ENCODE peak calls at places on chromosomes 11 and 22, in six cellular contexts. M is WTC11, N is adrenal gland, K is brain microvascular endothelial cell, T is fibroblast of the aortic adventitia, F is Calu3. O is an unnamed sample.

GRCh38 chr22:48369789-48370507 is 1457.7 kb downstream of the BRD1 start:
- DNase-seq in N (no peak), M (peak), K (no peak), T (no peak), F (no peak), O (no peak)

GRCh38 chr11:65978391-65979238 is 17.1 kb downstream of the SART1 start:
- DNase-seq in K (no peak), N (no peak), F (no peak), T (no peak), M (no peak), O (no peak)

GRCh38 chr11:86099727-86100320 is 30.9 kb upstream of the PICALM start:
- DNase-seq in N (no peak), T (peak), M (no peak), F (no peak), K (no peak), O (no peak)

GRCh38 chr11:32838505-32839274 is 9.0 kb downstream of the PRRG4 start:
- DNase-seq in M (no peak), T (peak), K (no peak), N (no peak), F (no peak), O (no peak)

GRCh38 chr11:70247710-70248072 is 22.8 kb upstream of the PPFIA1 start:
- DNase-seq in N (peak), T (no peak), M (no peak), K (no peak), F (no peak), O (no peak)

GRCh38 chr22:35418726-35419125 is 18.8 kb downstream of the MCM5 start:
- DNase-seq in K (no peak), T (no peak), M (no peak), N (no peak), F (no peak), O (no peak)

GRCh38 chr11:66476841-66477251 is 3.4 kb upstream of the DPP3 start:
- DNase-seq in T (no peak), M (peak), K (no peak), N (no peak), F (no peak), O (no peak)

GRCh38 chr11:3052109-3052479 is 5.1 kb downstream of the CARS1 start:
- DNase-seq in F (no peak), T (no peak), N (no peak), M (no peak), K (no peak), O (peak)

GRCh38 chr22:46500201-46500600 is 37.2 kb downstream of the CELSR1 start:
- DNase-seq in M (peak), T (no peak), N (no peak), K (no peak), F (no peak), O (no peak)

GRCh38 chr11:77370217-77370616 is 68.7 kb upstream of the GDPD4 start:
- DNase-seq in M (no peak), K (no peak), T (no peak), N (no peak), F (no peak), O (no peak)

GRCh38 chr11:130691581-130691980 is 224.7 kb downstream of the SNX19 start:
- DNase-seq in N (no peak), M (no peak), K (no peak), T (no peak), F (no peak), O (no peak)

GRCh38 chr11:130211781-130212401 is 52.3 kb downstream of the ST14 start:
- DNase-seq in F (no peak), M (peak), T (no peak), N (peak), K (no peak), O (no peak)

GRCh38 chr22:48332438-48333322 is 1495.0 kb downstream of the BRD1 start:
- DNase-seq in F (no peak), K (no peak), M (no peak), N (no peak), T (no peak), O (no peak)

GRCh38 chr11:102810943-102811528 is 13.1 kb upstream of the MMP1 start:
- DNase-seq in T (peak), M (no peak), K (peak), F (no peak), N (no peak), O (no peak)
- TF ChIP-seq CTCF in T (peak), M (no peak), K (peak), F (peak), N (no peak), O (peak)

DNA sequence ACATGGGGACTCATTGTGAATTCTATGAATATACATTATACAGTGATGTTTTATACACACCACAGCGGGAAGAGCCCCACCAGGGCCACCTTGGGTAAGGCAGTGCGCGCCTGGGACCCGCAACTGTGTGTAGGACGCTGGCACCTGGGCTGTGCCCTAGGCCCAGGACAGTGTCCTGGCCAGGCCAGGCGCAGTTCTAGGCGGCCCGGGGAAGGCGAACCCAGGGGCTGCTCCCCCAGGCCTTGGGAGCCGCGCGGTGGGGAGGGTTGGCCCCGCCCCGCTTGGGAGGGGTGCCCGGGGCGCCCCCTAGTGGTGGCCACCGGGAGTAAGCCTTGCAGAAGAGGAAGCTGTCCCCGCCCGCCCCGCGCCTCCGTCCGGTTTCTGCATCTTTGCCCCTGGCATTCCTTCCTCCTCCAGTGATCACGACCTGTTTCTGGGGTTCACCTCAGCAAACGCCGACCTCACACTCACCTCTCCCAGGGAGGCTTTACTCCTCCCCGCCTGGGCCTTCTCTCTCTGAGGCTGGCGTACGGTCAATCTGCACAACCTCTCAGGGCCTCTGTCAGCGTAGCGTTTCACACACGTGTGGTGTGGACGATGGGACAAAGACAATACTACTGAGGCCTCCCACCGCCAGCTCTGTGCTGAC is 9.5 kb upstream of the EHD1 start:
- DNase-seq in M (peak), K (peak), N (peak), F (peak), T (peak), O (peak)
- TF ChIP-seq CTCF in M (peak), K (peak), N (peak), F (peak), T (peak), O (peak)

GRCh38 chr11:109641549-109641948 is 219.6 kb downstream of the C11orf87 start:
- DNase-seq in T (peak), K (peak), N (no peak), M (peak), F (no peak), O (no peak)
- TF ChIP-seq CTCF in T (peak), K (peak), N (no peak), M (no peak), F (no peak), O (no peak)

DNA sequence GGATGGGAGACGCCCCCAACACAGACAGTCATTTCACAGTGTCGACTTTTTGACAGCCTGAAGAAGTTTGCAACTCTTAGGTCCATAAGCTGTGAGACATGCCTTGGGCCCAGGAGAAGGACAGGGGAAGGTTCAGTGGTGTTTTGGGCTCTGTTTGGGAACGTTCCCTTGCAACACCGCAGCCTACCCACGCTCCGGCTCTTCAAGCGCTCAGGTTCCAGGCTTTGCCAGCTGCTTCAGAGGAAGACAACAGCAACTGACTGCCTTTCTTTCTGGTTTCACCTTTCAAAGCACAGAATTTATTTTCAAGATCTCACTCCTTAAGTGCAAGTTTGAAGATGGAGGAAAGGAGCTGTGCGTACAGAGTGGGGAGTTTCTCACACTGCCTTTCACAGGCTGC is 575.8 kb upstream of the B3GAT1 start:
- DNase-seq in N (no peak), K (no peak), M (no peak), F (no peak), T (no peak), O (no peak)
- TF ChIP-seq CTCF in N (no peak), K (no peak), M (no peak), F (no peak), T (no peak), O (no peak)

O was measured in body of pancreas.